ENCODE peak calls at places on chromosomes 11 and 22, in six cellular contexts. F, Y, K, C, W and B are unnamed samples.

GRCh38 chr11:111417011-111417765 is 38.1 kb upstream of the POU2AF1 start:
- DNase-seq in F (no peak), Y (no peak), K (peak), C (no peak), W (peak), B (no peak)

GRCh38 chr11:75557649-75558494 is 4.2 kb upstream of the SERPINH1 start:
- DNase-seq in F (peak), Y (no peak), K (peak), C (no peak), W (peak), B (no peak)

GRCh38 chr11:44823006-44823405 is 96.2 kb downstream of the TSPAN18 start:
- DNase-seq in F (no peak), Y (no peak), K (no peak), C (no peak), W (no peak), B (no peak)

GRCh38 chr22:32805586-32805881 is 4.0 kb downstream of the TIMP3 start:
- DNase-seq in F (no peak), Y (no peak), K (no peak), C (no peak), W (no peak), B (no peak)

GRCh38 chr11:27783701-27784355 is 83.6 kb upstream of the BDNF start:
- DNase-seq in F (no peak), Y (no peak), K (no peak), C (no peak), W (no peak), B (no peak)

GRCh38 chr11:91133361-91133760 is 910.5 kb upstream of the CHORDC1 start:
- DNase-seq in F (no peak), Y (no peak), K (peak), C (no peak), W (no peak), B (no peak)

GRCh38 chr11:113833151-113833550 is 42.2 kb downstream of the USP28 start:
- DNase-seq in F (no peak), Y (peak), K (no peak), C (no peak), W (no peak), B (no peak)

GRCh38 chr22:36741204-36741793 is 34.6 kb downstream of the IFT27 start:
- DNase-seq in F (no peak), Y (no peak), K (no peak), C (peak), W (no peak), B (peak)

GRCh38 chr11:101034076-101034475 is 95.5 kb downstream of the PGR start:
- DNase-seq in F (no peak), Y (no peak), K (peak), C (no peak), W (no peak), B (peak)

GRCh38 chr22:31537019-31537535 is 40.7 kb downstream of the SFI1 start:
- DNase-seq in F (no peak), Y (no peak), K (no peak), C (no peak), W (no peak), B (no peak)

GRCh38 chr11:119892311-119892808 is 163.4 kb upstream of the NECTIN1 start:
- DNase-seq in F (no peak), Y (no peak), K (no peak), C (no peak), W (no peak), B (no peak)

GRCh38 chr11:8097062-8097814 is 16.2 kb downstream of the TUB start:
- DNase-seq in F (no peak), Y (no peak), K (no peak), C (no peak), W (no peak), B (no peak)

GRCh38 chr11:113985906-113986305 is 11.0 kb downstream of the HTR3A start:
- DNase-seq in F (no peak), Y (no peak), K (no peak), C (no peak), W (no peak), B (no peak)

GRCh38 chr22:42662114-42663021 is 13.2 kb upstream of the CYB5R3 start:
- DNase-seq in F (no peak), Y (peak), K (peak), C (peak), W (peak), B (peak)

GRCh38 chr11:102468636-102469195 is 16.2 kb upstream of the TMEM123 start:
- DNase-seq in F (no peak), Y (no peak), K (no peak), C (no peak), W (no peak), B (no peak)

GRCh38 chr22:23566716-23567475 is 13.2 kb downstream of the IGLL1 start:
- DNase-seq in F (no peak), Y (no peak), K (no peak), C (no peak), W (no peak), B (no peak)

GRCh38 chr11:130315354-130315970 is 745 bp upstream of the ZBTB44 start:
- DNase-seq in F (no peak), Y (no peak), K (no peak), C (peak), W (no peak), B (peak)

GRCh38 chr11:83392556-83392955 is 106.4 kb upstream of the CCDC90B start:
- DNase-seq in F (no peak), Y (no peak), K (peak), C (no peak), W (no peak), B (no peak)

GRCh38 chr11:75246006-75246672 is 5.6 kb downstream of the TPBGL start:
- DNase-seq in F (no peak), Y (no peak), K (no peak), C (no peak), W (no peak), B (no peak)

GRCh38 chr11:117295438-117296137 is 4.4 kb downstream of the BACE1-AS start:
- DNase-seq in F (no peak), Y (no peak), K (no peak), C (no peak), W (no peak), B (no peak)

GRCh38 chr11:106603971-106604370 is 414.3 kb downstream of the GUCY1A2 start:
- DNase-seq in F (no peak), Y (no peak), K (no peak), C (no peak), W (no peak), B (no peak)

GRCh38 chr11:45273509-45273908 is 12.6 kb downstream of the SYT13 start:
- DNase-seq in F (no peak), Y (no peak), K (no peak), C (no peak), W (no peak), B (no peak)